ENCODE peak calls at places on chromosomes 1 and 21, in seven cellular contexts. Q, O, D, J, K, G and R are unnamed samples.

GRCh38 chr1:154344977-154345837 is 19.9 kb downstream of the ATP8B2 start:
- DNase-seq in J (peak), Q (no peak), K (peak), O (no peak), G (peak), D (no peak), R (no peak)

GRCh38 chr1:27603962-27604578 is at the start of gene AHDC1:
- DNase-seq in O (peak), K (peak), G (peak), D (peak), Q (peak), J (peak), R (peak)

GRCh38 chr1:215287362-215287761 is 204.8 kb downstream of the KCNK2 start:
- DNase-seq in Q (no peak), K (no peak), O (no peak), G (peak), J (no peak), D (no peak), R (no peak)

GRCh38 chr1:20356850-20357459 is 66.3 kb downstream of the VWA5B1 start:
- DNase-seq in O (no peak), G (no peak), K (no peak), Q (no peak), J (no peak), D (no peak), R (no peak)

GRCh38 chr1:97332716-97333115 is 588.1 kb downstream of the DPYD start:
- DNase-seq in J (no peak), G (no peak), O (no peak), K (no peak), Q (no peak), D (no peak), R (no peak)

GRCh38 chr1:216528816-216529215 is 105.6 kb upstream of the USH2A start:
- DNase-seq in O (no peak), D (no peak), K (no peak), G (no peak), J (peak), Q (no peak), R (no peak)

GRCh38 chr1:205526431-205526830 is 22.0 kb downstream of the CDK18 start:
- DNase-seq in D (no peak), Q (no peak), J (no peak), K (no peak), O (no peak), G (no peak), R (no peak)

GRCh38 chr1:89465201-89465600 is 59.4 kb upstream of the LRRC8B start:
- DNase-seq in D (no peak), J (no peak), O (no peak), Q (no peak), K (no peak), G (no peak), R (no peak)

GRCh38 chr1:94648225-94649007 is 106.9 kb upstream of the F3 start:
- DNase-seq in Q (no peak), K (no peak), G (no peak), J (no peak), O (no peak), D (no peak), R (no peak)

GRCh38 chr1:70083519-70083918 is 121.9 kb downstream of the LRRC40 start:
- DNase-seq in O (no peak), G (no peak), J (no peak), Q (no peak), D (no peak), K (no peak), R (no peak)

GRCh38 chr1:92934395-92935378 is 26.6 kb downstream of the DIPK1A start:
- DNase-seq in K (no peak), J (no peak), O (no peak), Q (peak), G (peak), D (no peak), R (no peak)

GRCh38 chr1:99768525-99769382 is 2.3 kb upstream of the FRRS1 start:
- DNase-seq in G (no peak), K (no peak), O (no peak), D (no peak), J (no peak), Q (no peak), R (no peak)

GRCh38 chr1:16124377-16125087 is 31.3 kb downstream of the EPHA2 start:
- DNase-seq in Q (no peak), G (no peak), D (no peak), J (no peak), O (no peak), K (no peak), R (no peak)

GRCh38 chr21:32093758-32094463 is 184.9 kb downstream of the MIS18A start:
- DNase-seq in D (no peak), K (no peak), O (no peak), G (no peak), Q (no peak), J (no peak), R (no peak)

GRCh38 chr1:39127513-39127912 is 77.0 kb upstream of the MACF1 start:
- DNase-seq in D (no peak), K (no peak), G (no peak), J (no peak), O (no peak), Q (no peak), R (no peak)

GRCh38 chr1:51819810-51820209 is 58.7 kb downstream of the NRDC start:
- DNase-seq in G (no peak), K (no peak), D (no peak), J (no peak), Q (no peak), O (no peak), R (no peak)